ENCODE peak calls at places on chromosomes 6 and 20, in six cellular contexts. One of them, this sample, is unnamed.

GRCh38 chr6:137926207-137926731 is 59.2 kb downstream of the TNFAIP3 start:
- DNase-seq in A549: no peak
- DNase-seq in GM12878: no peak
- DNase-seq in K562: peak
- DNase-seq in HepG2: no peak
- DNase-seq in endothelial cell of umbilical vein: peak
- DNase-seq in this sample: peak

GRCh38 chr6:141483561-141484061 is 649.1 kb upstream of the GJE1 start:
- DNase-seq in A549: peak
- DNase-seq in GM12878: peak
- DNase-seq in K562: no peak
- DNase-seq in HepG2: no peak
- DNase-seq in endothelial cell of umbilical vein: peak
- DNase-seq in this sample: peak

GRCh38 chr20:1321654-1321939 is 7.3 kb downstream of the SDCBP2 start:
- DNase-seq in A549: no peak
- DNase-seq in GM12878: no peak
- DNase-seq in K562: no peak
- DNase-seq in HepG2: no peak
- DNase-seq in endothelial cell of umbilical vein: no peak
- DNase-seq in this sample: no peak

GRCh38 chr6:72740135-72740534 is 118.3 kb downstream of the KCNQ5 start:
- DNase-seq in A549: no peak
- DNase-seq in GM12878: peak
- DNase-seq in K562: no peak
- DNase-seq in HepG2: no peak
- DNase-seq in endothelial cell of umbilical vein: no peak
- DNase-seq in this sample: no peak

GRCh38 chr6:90583783-90584481 is 2.9 kb downstream of the MAP3K7 start:
- DNase-seq in A549: no peak
- DNase-seq in GM12878: no peak
- DNase-seq in K562: no peak
- DNase-seq in HepG2: no peak
- DNase-seq in endothelial cell of umbilical vein: no peak
- DNase-seq in this sample: no peak

GRCh38 chr6:26020983-26021349 is 58.4 kb downstream of the TRIM38 start:
- DNase-seq in A549: peak
- DNase-seq in GM12878: no peak
- DNase-seq in K562: no peak
- DNase-seq in HepG2: no peak
- DNase-seq in endothelial cell of umbilical vein: no peak
- DNase-seq in this sample: peak

GRCh38 chr6:159836294-159837140 is 36.4 kb downstream of the PNLDC1 start:
- DNase-seq in A549: no peak
- DNase-seq in GM12878: no peak
- DNase-seq in K562: no peak
- DNase-seq in HepG2: no peak
- DNase-seq in endothelial cell of umbilical vein: no peak
- DNase-seq in this sample: no peak

GRCh38 chr20:58833921-58834320 is 16.8 kb downstream of the GNAS-AS1 start:
- DNase-seq in A549: no peak
- DNase-seq in GM12878: no peak
- DNase-seq in K562: no peak
- DNase-seq in HepG2: no peak
- DNase-seq in endothelial cell of umbilical vein: no peak
- DNase-seq in this sample: no peak

GRCh38 chr6:147741419-147741818 is 232.9 kb downstream of the SAMD5 start:
- DNase-seq in A549: no peak
- DNase-seq in GM12878: no peak
- DNase-seq in K562: no peak
- DNase-seq in HepG2: no peak
- DNase-seq in endothelial cell of umbilical vein: no peak
- DNase-seq in this sample: no peak

GRCh38 chr6:38234934-38235678 is 404.6 kb downstream of the BTBD9 start:
- DNase-seq in A549: no peak
- DNase-seq in GM12878: peak
- DNase-seq in K562: no peak
- DNase-seq in HepG2: no peak
- DNase-seq in endothelial cell of umbilical vein: no peak
- DNase-seq in this sample: no peak

GRCh38 chr6:16409531-16410441 is 171.4 kb downstream of the GMPR start:
- DNase-seq in A549: peak
- DNase-seq in GM12878: no peak
- DNase-seq in K562: peak
- DNase-seq in HepG2: peak
- DNase-seq in endothelial cell of umbilical vein: peak
- DNase-seq in this sample: peak

GRCh38 chr6:12381587-12381986 is 91.4 kb downstream of the EDN1 start:
- DNase-seq in A549: no peak
- DNase-seq in GM12878: no peak
- DNase-seq in K562: no peak
- DNase-seq in HepG2: no peak
- DNase-seq in endothelial cell of umbilical vein: no peak
- DNase-seq in this sample: no peak

GRCh38 chr6:6749791-6750434 is 161.4 kb downstream of the LY86 start:
- DNase-seq in A549: peak
- DNase-seq in GM12878: no peak
- DNase-seq in K562: peak
- DNase-seq in HepG2: peak
- DNase-seq in endothelial cell of umbilical vein: peak
- DNase-seq in this sample: peak

GRCh38 chr6:43878823-43879495 is 108.9 kb downstream of the VEGFA start:
- DNase-seq in A549: no peak
- DNase-seq in GM12878: no peak
- DNase-seq in K562: no peak
- DNase-seq in HepG2: no peak
- DNase-seq in endothelial cell of umbilical vein: no peak
- DNase-seq in this sample: peak

GRCh38 chr6:38143191-38144154 is 323.9 kb downstream of the ZFAND3 start:
- DNase-seq in A549: no peak
- DNase-seq in GM12878: no peak
- DNase-seq in K562: no peak
- DNase-seq in HepG2: no peak
- DNase-seq in endothelial cell of umbilical vein: no peak
- DNase-seq in this sample: no peak

GRCh38 chr20:2006452-2007381 is 12.9 kb upstream of the PDYN start:
- DNase-seq in A549: peak
- DNase-seq in GM12878: no peak
- DNase-seq in K562: peak
- DNase-seq in HepG2: peak
- DNase-seq in endothelial cell of umbilical vein: peak
- DNase-seq in this sample: peak

GRCh38 chr20:10131612-10132345 is 86.9 kb upstream of the SNAP25 start:
- DNase-seq in A549: peak
- DNase-seq in GM12878: no peak
- DNase-seq in K562: no peak
- DNase-seq in HepG2: no peak
- DNase-seq in endothelial cell of umbilical vein: no peak
- DNase-seq in this sample: no peak

GRCh38 chr20:20713244-20713765 is 861 bp upstream of the RALGAPA2 start:
- DNase-seq in A549: no peak
- DNase-seq in GM12878: no peak
- DNase-seq in K562: no peak
- DNase-seq in HepG2: peak
- DNase-seq in endothelial cell of umbilical vein: no peak
- DNase-seq in this sample: peak

GRCh38 chr6:56693246-56693607 is 50.5 kb upstream of the DST start:
- DNase-seq in A549: peak
- DNase-seq in GM12878: no peak
- DNase-seq in K562: no peak
- DNase-seq in HepG2: peak
- DNase-seq in endothelial cell of umbilical vein: no peak
- DNase-seq in this sample: no peak

GRCh38 chr20:57392512-57393271 is 1.5 kb downstream of the RBM38 start:
- DNase-seq in A549: no peak
- DNase-seq in GM12878: no peak
- DNase-seq in K562: peak
- DNase-seq in HepG2: no peak
- DNase-seq in endothelial cell of umbilical vein: no peak
- DNase-seq in this sample: peak

GRCh38 chr6:135299256-135299655 is 118.1 kb downstream of the MYB start:
- DNase-seq in A549: peak
- DNase-seq in GM12878: no peak
- DNase-seq in K562: peak
- DNase-seq in HepG2: no peak
- DNase-seq in endothelial cell of umbilical vein: no peak
- DNase-seq in this sample: peak

GRCh38 chr20:16069416-16070010 is 503.7 kb downstream of the KIF16B start:
- DNase-seq in A549: no peak
- DNase-seq in GM12878: peak
- DNase-seq in K562: no peak
- DNase-seq in HepG2: no peak
- DNase-seq in endothelial cell of umbilical vein: no peak
- DNase-seq in this sample: peak

GRCh38 chr6:36131517-36132220 is 1.4 kb downstream of the MAPK13 start:
- DNase-seq in A549: no peak
- DNase-seq in GM12878: peak
- DNase-seq in K562: peak
- DNase-seq in HepG2: peak
- DNase-seq in endothelial cell of umbilical vein: peak
- DNase-seq in this sample: no peak

GRCh38 chr20:38426006-38426405 is 9.1 kb downstream of the SNHG17 start:
- DNase-seq in A549: peak
- DNase-seq in GM12878: no peak
- DNase-seq in K562: peak
- DNase-seq in HepG2: peak
- DNase-seq in endothelial cell of umbilical vein: no peak
- DNase-seq in this sample: peak

GRCh38 chr20:61938839-61939690 is 126.6 kb downstream of the TAF4 start:
- DNase-seq in A549: no peak
- DNase-seq in GM12878: no peak
- DNase-seq in K562: no peak
- DNase-seq in HepG2: no peak
- DNase-seq in endothelial cell of umbilical vein: no peak
- DNase-seq in this sample: no peak

GRCh38 chr6:106858653-106859092 is 115.9 kb downstream of the CD24 start:
- DNase-seq in A549: peak
- DNase-seq in GM12878: no peak
- DNase-seq in K562: peak
- DNase-seq in HepG2: no peak
- DNase-seq in endothelial cell of umbilical vein: no peak
- DNase-seq in this sample: peak
- TF ChIP-seq MYC in A549: no peak
- TF ChIP-seq MYC in GM12878: no peak
- TF ChIP-seq MYC in K562: no peak
- TF ChIP-seq MYC in HepG2: no peak
- TF ChIP-seq MYC in endothelial cell of umbilical vein: no peak
- TF ChIP-seq MYC in this sample: no peak

GRCh38 chr6:49676671-49677281 is 36.6 kb downstream of the CRISP2 start:
- DNase-seq in A549: peak
- DNase-seq in GM12878: no peak
- DNase-seq in K562: no peak
- DNase-seq in HepG2: no peak
- DNase-seq in endothelial cell of umbilical vein: peak
- DNase-seq in this sample: no peak
- TF ChIP-seq MAX in A549: no peak
- TF ChIP-seq MAX in GM12878: no peak
- TF ChIP-seq MAX in K562: no peak
- TF ChIP-seq MAX in HepG2: no peak
- TF ChIP-seq MAX in endothelial cell of umbilical vein: no peak
- TF ChIP-seq MAX in this sample: no peak

DNA sequence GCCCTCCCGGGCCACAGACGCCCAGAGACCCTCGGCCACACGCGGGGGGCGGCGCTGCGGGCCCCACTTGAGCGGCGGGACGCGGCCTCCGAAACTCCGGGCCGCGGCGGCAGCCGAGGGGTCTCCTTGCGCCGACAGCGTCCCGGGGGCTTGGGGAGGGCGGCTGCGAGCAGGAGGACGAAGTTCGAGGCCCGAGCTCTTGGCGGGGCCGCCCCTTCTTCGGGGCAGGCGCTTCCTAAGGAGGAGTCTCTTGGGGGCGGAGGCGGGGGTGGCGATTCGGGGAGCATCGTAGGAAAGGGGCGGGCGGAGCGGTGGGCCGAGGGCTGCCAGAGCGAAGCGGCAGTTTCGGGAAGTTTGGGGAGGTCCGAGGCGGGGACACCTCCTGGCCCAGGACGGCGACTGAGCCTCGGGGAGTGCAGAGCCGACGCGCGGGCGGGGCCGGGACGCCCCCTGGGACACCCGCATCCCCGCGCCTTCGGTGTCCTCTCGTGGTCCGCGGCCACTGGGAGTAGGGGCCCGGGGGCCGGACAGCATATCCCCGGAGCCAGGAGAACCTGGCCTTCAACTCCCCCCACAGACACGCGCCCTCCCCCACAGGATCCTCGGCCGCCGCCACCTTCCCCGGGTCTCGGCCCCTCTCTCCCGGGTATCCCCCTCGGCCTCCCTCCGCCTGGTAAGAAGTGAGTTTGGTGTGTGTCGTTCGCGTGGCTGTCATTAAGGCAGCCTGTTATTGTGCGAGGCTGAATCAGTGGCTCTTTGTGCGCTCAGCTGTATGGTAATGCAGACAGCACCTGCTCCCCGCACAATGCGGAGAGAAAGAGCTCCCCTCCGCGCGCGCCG is 613 bp upstream of the DLL1 start:
- DNase-seq in A549: no peak
- DNase-seq in GM12878: no peak
- DNase-seq in K562: no peak
- DNase-seq in HepG2: no peak
- DNase-seq in endothelial cell of umbilical vein: peak
- DNase-seq in this sample: peak
- TF ChIP-seq POLR2A in A549: no peak
- TF ChIP-seq POLR2A in GM12878: no peak
- TF ChIP-seq POLR2A in K562: no peak
- TF ChIP-seq POLR2A in HepG2: no peak
- TF ChIP-seq POLR2A in endothelial cell of umbilical vein: no peak
- TF ChIP-seq POLR2A in this sample: peak

GRCh38 chr6:64737418-64737817 is 969.6 kb downstream of the EYS start:
- DNase-seq in A549: no peak
- DNase-seq in GM12878: no peak
- DNase-seq in K562: no peak
- DNase-seq in HepG2: no peak
- DNase-seq in endothelial cell of umbilical vein: no peak
- DNase-seq in this sample: no peak

GRCh38 chr6:64733433-64733832 is 973.6 kb downstream of the EYS start:
- DNase-seq in A549: no peak
- DNase-seq in GM12878: no peak
- DNase-seq in K562: no peak
- DNase-seq in HepG2: no peak
- DNase-seq in endothelial cell of umbilical vein: no peak
- DNase-seq in this sample: no peak

GRCh38 chr6:64732888-64733287 is 974.1 kb downstream of the EYS start:
- DNase-seq in A549: no peak
- DNase-seq in GM12878: no peak
- DNase-seq in K562: no peak
- DNase-seq in HepG2: peak
- DNase-seq in endothelial cell of umbilical vein: peak
- DNase-seq in this sample: no peak

DNA sequence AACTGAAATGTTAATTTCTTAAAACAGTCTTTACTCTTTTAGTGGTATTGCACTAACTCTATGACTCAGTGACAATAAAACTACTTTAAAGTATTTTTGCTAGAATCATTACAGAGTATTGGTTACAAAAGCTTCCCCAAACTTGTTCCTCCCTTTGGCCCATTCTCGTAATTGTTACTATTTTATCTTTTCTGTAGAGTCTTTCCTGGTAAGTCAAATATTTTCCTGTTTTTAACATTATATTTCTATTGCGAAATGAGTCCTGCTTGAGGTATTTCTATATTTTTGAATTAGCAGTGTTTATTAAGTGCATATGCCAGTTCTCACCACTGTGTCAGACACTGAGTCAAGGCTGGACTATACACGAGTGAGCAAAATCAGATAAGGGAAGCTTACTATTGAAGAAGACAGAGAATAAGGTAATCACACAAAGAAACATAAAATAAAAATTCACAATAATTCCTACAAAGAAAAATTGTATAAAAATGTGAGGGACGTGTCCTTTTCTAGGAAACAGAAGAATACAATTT is 970.5 kb downstream of the EYS start:
- DNase-seq in A549: no peak
- DNase-seq in GM12878: no peak
- DNase-seq in K562: no peak
- DNase-seq in HepG2: no peak
- DNase-seq in endothelial cell of umbilical vein: no peak
- DNase-seq in this sample: no peak
- TF ChIP-seq MYC in A549: no peak
- TF ChIP-seq MYC in GM12878: no peak
- TF ChIP-seq MYC in K562: no peak
- TF ChIP-seq MYC in HepG2: no peak
- TF ChIP-seq MYC in endothelial cell of umbilical vein: no peak
- TF ChIP-seq MYC in this sample: no peak

This sample was measured in NB4.